ENCODE peak calls at places on chromosome 15, in six cellular contexts. O is IMR-90, T is HCT116, K is GM12878, Y is K562, G is H1. L is an unnamed sample.

GRCh38 chr15:62464705-62465104 is 299.6 kb upstream of the C2CD4B start:
- DNase-seq in K (no peak), Y (no peak), O (peak), G (no peak), T (no peak), L (no peak)

GRCh38 chr15:35458176-35458856 is 87.6 kb downstream of the DPH6 start:
- DNase-seq in G (no peak), T (no peak), O (peak), K (no peak), Y (no peak), L (no peak)

GRCh38 chr15:63780969-63781368 is 52.8 kb downstream of the HERC1 start:
- DNase-seq in Y (no peak), G (no peak), O (no peak), T (no peak), K (no peak), L (no peak)

GRCh38 chr15:83413054-83413719 is 34.0 kb upstream of the SH3GL3 start:
- DNase-seq in Y (no peak), T (no peak), O (no peak), G (no peak), K (peak), L (no peak)

GRCh38 chr15:50624616-50625168 is 61.9 kb downstream of the TRPM7 start:
- DNase-seq in T (no peak), Y (no peak), O (no peak), K (no peak), G (no peak), L (no peak)

GRCh38 chr15:59140422-59141226 is 35.7 kb downstream of the CCNB2 start:
- DNase-seq in G (no peak), O (peak), T (no peak), Y (peak), K (no peak), L (no peak)

GRCh38 chr15:74202461-74203401 is at the start of gene STRA6:
- DNase-seq in K (no peak), T (no peak), Y (peak), G (peak), O (no peak), L (peak)

GRCh38 chr15:34760909-34761308 is 6.1 kb upstream of the GJD2 start:
- DNase-seq in K (no peak), O (no peak), G (no peak), T (no peak), Y (no peak), L (no peak)

GRCh38 chr15:58058068-58058467 is 7.4 kb downstream of the ALDH1A2 start:
- DNase-seq in K (no peak), Y (no peak), T (no peak), O (no peak), G (no peak), L (no peak)

GRCh38 chr15:74399511-74400312 is 32.3 kb upstream of the CYP11A1 start:
- DNase-seq in K (no peak), Y (no peak), G (no peak), T (no peak), O (peak), L (no peak)

DNA sequence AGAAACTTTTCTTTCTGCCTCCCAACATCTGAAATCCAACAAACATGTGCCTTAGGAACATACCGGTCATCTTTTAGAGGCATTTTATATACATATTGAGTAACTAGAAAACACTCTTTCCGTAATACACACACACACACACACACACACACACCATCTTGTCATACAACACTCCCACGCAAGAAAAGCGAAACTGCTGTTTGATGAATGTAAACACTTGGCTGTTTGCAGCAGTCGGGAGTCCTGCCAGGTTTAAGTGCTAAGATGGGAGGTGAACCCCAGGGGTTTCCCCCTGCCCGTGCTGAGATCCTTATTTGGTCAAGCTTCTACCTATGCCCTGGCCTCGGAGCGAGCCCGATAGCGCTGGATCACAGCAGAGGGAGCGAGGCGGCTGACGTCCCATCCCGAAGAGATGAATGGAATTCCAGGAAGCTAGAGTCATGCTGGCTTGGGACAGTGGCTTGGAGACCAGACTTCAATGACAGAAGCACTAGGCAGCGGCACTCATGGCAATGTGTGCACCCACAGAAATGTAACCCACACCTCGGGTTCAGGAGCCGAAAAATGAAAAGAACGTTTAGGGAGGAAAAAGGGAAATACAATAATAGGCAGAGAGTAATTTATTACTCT is 1.3 kb upstream of the THBS1 start:
- DNase-seq in O (peak), T (peak), K (no peak), G (peak), Y (no peak), L (peak)
- TF ChIP-seq CEBPB in O (peak), T (no peak), K (no peak), G (no peak), Y (no peak), L (no peak)

DNA sequence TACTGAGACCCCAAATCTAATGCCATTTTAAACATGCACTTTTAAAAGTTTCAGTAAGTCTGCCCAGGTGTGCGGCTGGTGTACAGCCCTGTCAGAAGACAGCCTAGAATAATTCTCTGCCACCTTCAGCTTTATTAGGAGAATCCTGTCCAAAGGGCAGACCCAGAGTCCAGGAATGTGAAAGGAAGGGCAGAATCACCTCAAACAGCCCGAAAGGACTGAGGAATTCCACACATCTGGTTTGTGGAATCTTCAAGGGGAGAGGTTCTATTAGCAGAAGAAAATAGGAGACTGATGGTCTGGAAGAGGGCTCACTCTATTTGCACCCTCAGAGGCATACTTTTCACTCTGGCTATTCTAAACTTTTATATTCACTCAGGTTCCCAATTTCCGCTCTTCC is 46.6 kb downstream of the TYRO3 start:
- DNase-seq in T (no peak), O (no peak), K (no peak), Y (no peak), G (no peak), L (no peak)
- TF ChIP-seq CEBPB in T (no peak), O (no peak), K (no peak), Y (no peak), G (no peak), L (no peak)

GRCh38 chr15:89068325-89068784 is 19.9 kb upstream of the ABHD2 start:
- DNase-seq in G (no peak), Y (no peak), K (peak), T (no peak), O (peak), L (peak)
- TF ChIP-seq CEBPB in G (no peak), Y (no peak), K (no peak), T (no peak), O (peak), L (no peak)

GRCh38 chr15:98799461-98799971 is 151.2 kb downstream of the IGF1R start:
- DNase-seq in O (peak), Y (no peak), G (no peak), K (no peak), T (no peak), L (peak)
- TF ChIP-seq CEBPB in O (peak), Y (peak), G (peak), K (no peak), T (peak), L (peak)

GRCh38 chr15:79090487-79091203 is at the start of gene RASGRF1:
- DNase-seq in T (no peak), O (no peak), G (no peak), K (no peak), Y (no peak), L (no peak)
- TF ChIP-seq CEBPB in T (no peak), O (no peak), G (no peak), K (no peak), Y (no peak), L (no peak)

GRCh38 chr15:40343512-40343911 is 2.8 kb upstream of the CCDC9B start:
- DNase-seq in G (no peak), O (peak), K (no peak), Y (no peak), T (no peak), L (no peak)

GRCh38 chr15:40345225-40345866 is 4.6 kb upstream of the CCDC9B start:
- DNase-seq in G (no peak), T (no peak), O (no peak), K (no peak), Y (no peak), L (no peak)

GRCh38 chr15:40344217-40344616 is 3.5 kb upstream of the CCDC9B start:
- DNase-seq in G (no peak), O (peak), T (no peak), Y (no peak), K (no peak), L (no peak)

GRCh38 chr15:40345867-40346578 is 4.8 kb upstream of the PHGR1 start:
- DNase-seq in O (no peak), K (no peak), T (no peak), G (no peak), Y (no peak), L (no peak)

GRCh38 chr15:40344631-40345120 is 3.9 kb upstream of the CCDC9B start:
- DNase-seq in G (no peak), K (no peak), O (peak), Y (peak), T (no peak), L (peak)
- TF ChIP-seq CEBPB in G (no peak), K (no peak), O (no peak), Y (no peak), T (no peak), L (no peak)

GRCh38 chr15:85708402-85708932 is 86.3 kb downstream of the KLHL25 start:
- DNase-seq in O (no peak), Y (no peak), G (no peak), K (no peak), T (no peak), L (no peak)
- TF ChIP-seq CEBPB in O (no peak), Y (no peak), G (no peak), K (no peak), T (no peak), L (no peak)

GRCh38 chr15:88894819-88895767 is at the start of gene HAPLN3:
- DNase-seq in G (no peak), Y (no peak), O (peak), T (no peak), K (no peak), L (peak)
- TF ChIP-seq CEBPB in G (no peak), Y (no peak), O (no peak), T (no peak), K (no peak), L (no peak)

L was measured in A549.